ENCODE peak calls at places on chromosomes 3 and 15, in nine cellular contexts. T, M, L, H, S, P, Y, N and V are unnamed samples.
A peak's percentile ranks its signal among the peaks of the same experiment; 100 is the strongest.

GRCh38 chr15:64045774-64046346 is 425 bp downstream of the DAPK2 start:
- DNase-seq in T (no peak), M (no peak), L (peak; percentile 27), H (no peak), S (no peak), P (no peak), Y (no peak), N (peak; percentile 28), V (peak; percentile 81)

GRCh38 chr3:74267126-74267525 is 347.3 kb downstream of the CNTN3 start:
- DNase-seq in T (no peak), M (peak; percentile 33), L (no peak), H (no peak), S (no peak), P (no peak), Y (peak; percentile 24), N (no peak), V (no peak)

GRCh38 chr15:94229591-94230365 is 1.6 kb upstream of the MCTP2 start:
- DNase-seq in T (no peak), M (no peak), L (no peak), H (peak; percentile 92), S (no peak), P (peak; percentile 56), Y (no peak), N (no peak), V (no peak)

GRCh38 chr3:40211579-40211978 is 97.9 kb upstream of the EIF1B start:
- DNase-seq in T (no peak), M (peak; percentile 27), L (no peak), H (no peak), S (no peak), P (no peak), Y (no peak), N (peak; percentile 65), V (peak; percentile 24)

GRCh38 chr3:131544557-131544956 is 41.8 kb upstream of the MRPL3 start:
- DNase-seq in T (no peak), M (no peak), L (no peak), H (no peak), S (no peak), P (no peak), Y (no peak), N (no peak), V (no peak)

GRCh38 chr3:194687638-194688206 is 2.0 kb downstream of the FAM43A start:
- DNase-seq in T (peak; percentile 74), M (peak; percentile 68), L (peak; percentile 79), H (peak; percentile 97), S (no peak), P (peak; percentile 80), Y (peak; percentile 51), N (peak; percentile 35), V (peak; percentile 94)

GRCh38 chr3:75272708-75273107 is 391.4 kb upstream of the FRG2C start:
- DNase-seq in T (no peak), M (peak; percentile 43), L (no peak), H (no peak), S (no peak), P (no peak), Y (peak; percentile 71), N (peak; percentile 19), V (no peak)

GRCh38 chr3:73070675-73071575 is 9.5 kb downstream of the EBLN2 start:
- DNase-seq in T (no peak), M (peak; percentile 90), L (no peak), H (no peak), S (no peak), P (no peak), Y (peak; percentile 92), N (no peak), V (peak; percentile 57)

GRCh38 chr3:120438216-120438615 is 12.6 kb downstream of the FSTL1 start:
- DNase-seq in T (no peak), M (peak; percentile 4), L (no peak), H (no peak), S (no peak), P (no peak), Y (no peak), N (no peak), V (no peak)

GRCh38 chr3:36557708-36558100 is 177.4 kb downstream of the STAC start:
- DNase-seq in T (no peak), M (no peak), L (no peak), H (no peak), S (no peak), P (no peak), Y (no peak), N (no peak), V (no peak)

GRCh38 chr15:29376580-29376979 is 107.0 kb upstream of the NSMCE3 start:
- DNase-seq in T (no peak), M (no peak), L (no peak), H (no peak), S (no peak), P (no peak), Y (no peak), N (no peak), V (peak; percentile 71)
- TF ChIP-seq CTCF in T (no peak), M (no peak), L (no peak), H (no peak), S (no peak), P (no peak), Y (no peak), N (no peak), V (no peak)

GRCh38 chr3:11640009-11640673 is 3.6 kb downstream of the VGLL4 start:
- DNase-seq in T (no peak), M (no peak), L (no peak), H (no peak), S (no peak), P (no peak), Y (peak; percentile 37), N (no peak), V (no peak)

GRCh38 chr3:11641316-11641682 is 2.4 kb downstream of the VGLL4 start:
- DNase-seq in T (no peak), M (no peak), L (no peak), H (no peak), S (no peak), P (no peak), Y (peak; percentile 77), N (no peak), V (no peak)

GRCh38 chr3:11641683-11642407 is 1.9 kb downstream of the VGLL4 start:
- DNase-seq in T (no peak), M (peak; percentile 66), L (no peak), H (no peak), S (no peak), P (no peak), Y (peak; percentile 68), N (peak; percentile 49), V (no peak)

GRCh38 chr3:11642455-11643162 is 1.1 kb downstream of the VGLL4 start:
- DNase-seq in T (peak; percentile 69), M (peak; percentile 90), L (peak; percentile 58), H (peak; percentile 79), S (peak; percentile 63), P (peak; percentile 80), Y (peak; percentile 81), N (peak; percentile 78), V (peak; percentile 77)

DNA sequence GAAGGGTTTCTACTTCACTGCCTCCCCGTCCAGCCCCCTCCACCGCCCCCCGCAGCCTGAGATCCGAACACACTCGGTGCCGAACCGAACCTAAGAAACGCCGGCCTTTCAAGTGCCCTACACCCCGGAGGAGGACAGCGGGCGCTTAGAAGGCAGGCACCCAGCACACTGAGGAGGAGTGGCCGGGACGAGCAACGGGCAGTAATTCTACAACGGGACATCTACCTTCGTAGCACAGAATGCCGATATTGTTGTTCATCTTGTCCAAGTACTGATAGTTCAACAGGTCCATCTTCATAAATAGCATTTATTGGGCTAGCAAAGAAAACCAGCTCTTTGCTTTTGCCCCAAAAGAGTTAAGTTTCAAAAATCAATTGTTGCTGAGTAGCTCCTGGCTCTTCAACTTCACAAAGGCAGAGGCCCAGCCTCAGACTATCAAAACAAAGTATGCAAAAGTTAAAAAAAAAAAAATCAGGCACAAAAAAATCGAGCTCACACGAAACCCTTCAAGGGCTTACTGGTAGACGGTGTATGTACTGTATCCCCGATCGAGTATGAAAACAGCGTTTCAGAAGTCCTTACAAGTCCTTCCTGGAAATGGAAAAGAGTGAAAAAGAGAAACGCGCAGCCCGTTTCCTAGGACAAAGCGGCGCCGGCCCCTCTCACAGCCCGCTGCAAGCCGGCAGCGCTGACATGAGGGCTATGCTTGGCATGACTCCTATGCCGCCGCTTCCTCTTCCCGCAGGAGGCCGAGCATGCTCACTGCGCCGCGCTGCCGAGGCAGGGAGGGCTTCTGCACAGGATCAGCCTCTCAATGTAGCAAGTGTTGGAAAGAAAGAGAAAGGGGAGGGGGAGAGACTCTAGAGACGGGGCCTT is at the start of gene VGLL4:
- DNase-seq in T (peak; percentile 88), M (peak; percentile 87), L (peak; percentile 87), H (peak; percentile 75), S (peak; percentile 78), P (peak; percentile 78), Y (peak; percentile 94), N (peak; percentile 90), V (peak; percentile 97)
- TF ChIP-seq CTCF in T (no peak), M (peak; percentile 27), L (no peak), H (no peak), S (no peak), P (no peak), Y (peak; percentile 23), N (peak; percentile 26), V (peak; percentile 28)

GRCh38 chr3:119428538-119428937 is 34.9 kb downstream of the TMEM39A start:
- DNase-seq in T (no peak), M (peak; percentile 10), L (no peak), H (no peak), S (no peak), P (no peak), Y (no peak), N (no peak), V (peak; percentile 78)
- TF ChIP-seq CTCF in T (no peak), M (no peak), L (no peak), H (no peak), S (no peak), P (no peak), Y (no peak), N (no peak), V (peak; percentile 72)

GRCh38 chr15:85950101-85950500 is 129.6 kb upstream of the AGBL1 start:
- DNase-seq in T (no peak), M (no peak), L (no peak), H (peak; percentile 93), S (no peak), P (no peak), Y (no peak), N (no peak), V (no peak)

GRCh38 chr15:85947936-85948335 is 131.7 kb upstream of the AGBL1 start:
- DNase-seq in T (no peak), M (no peak), L (no peak), H (no peak), S (no peak), P (no peak), Y (no peak), N (no peak), V (no peak)

GRCh38 chr15:85943825-85944224 is 135.8 kb upstream of the AGBL1 start:
- DNase-seq in T (no peak), M (no peak), L (no peak), H (no peak), S (no peak), P (no peak), Y (no peak), N (no peak), V (no peak)

GRCh38 chr15:85941186-85941855 is 138.3 kb upstream of the AGBL1 start:
- DNase-seq in T (no peak), M (no peak), L (no peak), H (no peak), S (no peak), P (no peak), Y (no peak), N (peak; percentile 62), V (no peak)

DNA sequence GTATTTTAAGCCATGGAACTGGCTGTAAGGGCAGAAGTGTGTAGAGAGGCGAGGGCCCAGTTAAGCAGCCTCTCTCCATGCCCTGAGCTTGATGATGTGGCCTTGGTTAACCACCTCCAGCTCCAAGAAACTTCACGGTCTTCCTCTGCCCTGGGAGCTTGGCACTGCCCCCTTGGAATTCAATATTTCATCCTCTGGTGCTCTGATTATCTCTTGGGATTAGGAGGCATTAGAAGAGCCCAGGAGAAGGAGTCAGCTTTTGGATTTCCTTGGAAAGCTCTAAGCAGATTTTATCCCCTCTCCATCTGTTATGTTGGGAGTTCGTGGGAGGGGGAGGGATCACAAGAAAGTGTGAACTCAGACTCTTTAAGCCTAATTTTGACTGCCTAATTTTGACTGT is 132.7 kb upstream of the AGBL1 start:
- DNase-seq in T (no peak), M (no peak), L (no peak), H (no peak), S (no peak), P (no peak), Y (no peak), N (no peak), V (no peak)
- TF ChIP-seq CTCF in T (no peak), M (no peak), L (no peak), H (no peak), S (no peak), P (no peak), Y (no peak), N (no peak), V (no peak)